ENCODE peak calls at places on chromosomes 6 and 20, in ten cellular contexts. X is activated B cell treated with CpG ODN at 0.5 μM for 24 hours, Z is GM06990, W is lower lobe of right lung, E is astrocyte of the spinal cord, V is MCF 10A, T is nephron progenitor cell, U is AG04450, O is GM23338, B is heart right ventricle. N is an unnamed sample.

GRCh38 chr20:10670521-10671220 is 3.1 kb downstream of the JAG1 start:
- DNase-seq in Z (peak; percentile 55), T (peak; percentile 38), U (no peak), V (no peak), E (peak; percentile 32), W (no peak), X (no peak), B (peak; percentile 46), O (no peak), N (no peak)

GRCh38 chr6:7264041-7264440 is 49.0 kb downstream of the SSR1 start:
- DNase-seq in X (no peak), E (no peak), Z (no peak), B (no peak), T (no peak), W (no peak), U (no peak), O (no peak), V (no peak), N (no peak)

GRCh38 chr6:152435816-152436215 is 201.3 kb downstream of the SYNE1 start:
- DNase-seq in X (no peak), T (no peak), E (no peak), Z (no peak), W (no peak), O (no peak), B (no peak), U (no peak), V (no peak), N (no peak)

GRCh38 chr20:37394543-37395410 is 48.8 kb downstream of the SRC start:
- DNase-seq in O (no peak), B (no peak), Z (no peak), U (no peak), X (no peak), V (peak; percentile 84), W (peak; percentile 40), T (peak; percentile 46), E (no peak), N (no peak)

GRCh38 chr6:54697423-54697822 is 149.1 kb upstream of the FAM83B start:
- DNase-seq in B (no peak), T (no peak), X (no peak), V (peak; percentile 32), O (peak; percentile 48), U (peak; percentile 6), E (no peak), W (no peak), Z (no peak), N (no peak)

GRCh38 chr6:81451787-81452186 is 300.7 kb downstream of the TENT5A start:
- DNase-seq in W (no peak), U (peak; percentile 85), T (no peak), E (peak; percentile 85), X (no peak), B (no peak), V (peak; percentile 84), O (peak; percentile 4), Z (no peak), N (no peak)

GRCh38 chr6:90285611-90286381 is 10.8 kb downstream of the BACH2 start:
- DNase-seq in U (peak; percentile 77), V (peak; percentile 89), Z (peak; percentile 54), E (peak; percentile 94), T (peak; percentile 57), W (peak; percentile 78), O (peak; percentile 78), B (peak; percentile 88), X (no peak), N (peak; percentile 53)

GRCh38 chr6:13677878-13678254 is 33.8 kb downstream of the RANBP9 start:
- DNase-seq in V (no peak), X (no peak), Z (no peak), W (no peak), U (no peak), O (no peak), T (no peak), B (no peak), E (no peak), N (no peak)

GRCh38 chr6:26340066-26340465 is 24.9 kb upstream of the BTN3A2 start:
- DNase-seq in B (no peak), O (no peak), X (no peak), E (no peak), Z (no peak), T (no peak), U (no peak), V (no peak), W (no peak), N (no peak)

DNA sequence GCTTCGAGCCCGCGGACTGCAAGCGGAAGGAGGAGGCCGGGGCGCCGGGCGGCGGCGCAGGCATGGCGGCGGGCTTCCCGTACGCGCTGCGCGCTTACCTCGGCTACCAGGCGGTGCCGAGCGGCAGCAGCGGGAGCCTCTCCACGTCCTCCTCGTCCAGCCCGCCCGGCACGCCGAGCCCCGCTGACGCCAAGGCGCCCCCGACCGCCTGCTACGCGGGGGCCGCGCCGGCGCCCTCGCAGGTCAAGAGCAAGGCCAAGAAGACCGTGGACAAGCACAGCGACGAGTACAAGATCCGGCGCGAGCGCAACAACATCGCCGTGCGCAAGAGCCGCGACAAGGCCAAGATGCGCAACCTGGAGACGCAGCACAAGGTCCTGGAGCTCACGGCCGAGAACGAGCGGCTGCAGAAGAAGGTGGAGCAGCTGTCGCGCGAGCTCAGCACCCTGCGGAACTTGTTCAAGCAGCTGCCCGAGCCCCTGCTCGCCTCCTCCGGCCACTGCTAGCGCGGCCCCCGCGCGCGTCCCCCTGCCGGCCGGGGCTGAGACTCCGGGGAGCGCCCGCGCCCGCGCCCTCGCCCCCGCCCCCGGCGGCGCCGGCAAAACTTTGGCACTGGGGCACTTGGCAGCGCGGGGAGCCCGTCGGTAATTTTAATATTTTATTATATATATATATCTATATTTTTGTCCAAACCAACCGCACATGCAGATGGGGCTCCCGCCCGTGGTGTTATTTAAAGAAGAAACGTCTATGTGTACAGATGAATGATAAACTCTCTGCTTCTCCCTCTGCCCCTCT is 1.1 kb downstream of the CEBPB start:
- DNase-seq in V (peak; percentile 22), T (peak; percentile 75), Z (peak; percentile 81), W (peak; percentile 78), X (peak; percentile 70), E (peak; percentile 56), O (peak; percentile 78), B (no peak), U (no peak), N (peak; percentile 61)
- TF ChIP-seq CTCF in V (no peak), T (no peak), Z (peak; percentile 17), W (peak; percentile 47), X (no peak), E (peak; percentile 14), O (peak; percentile 8), B (peak; percentile 45), U (peak; percentile 21), N (peak; percentile 54)

DNA sequence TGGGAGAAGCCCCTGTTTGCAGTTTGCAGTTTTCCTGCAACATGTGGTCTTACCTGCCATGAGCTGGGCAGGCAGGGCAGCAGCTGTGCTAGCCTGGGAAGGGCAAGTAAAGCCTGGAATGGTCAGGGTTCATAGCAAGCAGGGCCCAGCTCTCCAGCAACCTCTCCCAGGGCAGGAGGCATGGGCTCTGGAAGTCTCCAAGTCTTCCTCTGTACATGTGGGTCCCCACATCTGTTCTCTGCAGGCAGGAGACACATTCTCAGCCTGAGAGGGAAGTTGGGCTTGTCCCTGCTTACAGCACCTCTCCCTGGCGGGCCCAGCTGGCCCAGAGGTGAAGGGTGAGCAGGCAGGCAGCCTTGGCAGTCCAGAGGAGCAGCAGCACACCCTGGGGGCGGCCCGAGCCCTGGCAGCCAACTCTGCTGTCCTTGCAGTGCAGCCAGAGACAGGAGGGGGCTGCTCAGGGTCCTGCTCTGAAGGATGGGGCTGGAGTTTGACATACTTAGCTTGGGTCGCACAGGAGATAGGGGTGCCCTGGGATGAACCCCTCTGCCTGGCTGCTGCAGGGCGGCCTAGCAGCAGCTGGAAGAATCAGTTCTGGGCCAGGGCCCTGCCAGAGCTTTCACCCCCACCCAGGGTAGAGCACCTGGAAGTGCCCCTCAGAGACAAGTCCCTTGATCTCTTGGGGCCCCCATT is 176.0 kb downstream of the MRPL14 start:
- DNase-seq in E (no peak), T (peak; percentile 77), U (no peak), X (no peak), W (peak; percentile 67), O (peak; percentile 86), V (peak; percentile 38), B (peak; percentile 45), Z (peak; percentile 28), N (no peak)
- TF ChIP-seq CTCF in E (peak; percentile 53), T (peak; percentile 62), U (peak; percentile 37), X (no peak), W (peak; percentile 49), O (peak; percentile 96), V (peak; percentile 37), B (peak; percentile 62), Z (peak; percentile 37), N (no peak)

GRCh38 chr6:82740066-82740465 is 325.6 kb downstream of the UBE3D start:
- DNase-seq in Z (no peak), O (no peak), B (no peak), E (no peak), X (no peak), U (no peak), V (no peak), W (no peak), T (no peak), N (no peak)

GRCh38 chr6:82741325-82741995 is 324.2 kb downstream of the UBE3D start:
- DNase-seq in Z (no peak), E (no peak), T (no peak), O (no peak), B (no peak), X (no peak), W (no peak), V (no peak), U (no peak), N (no peak)

GRCh38 chr6:82737965-82738364 is 327.7 kb downstream of the UBE3D start:
- DNase-seq in V (no peak), T (no peak), O (no peak), E (no peak), Z (no peak), X (no peak), U (no peak), W (no peak), B (no peak), N (no peak)

GRCh38 chr6:82739266-82739665 is 326.4 kb downstream of the UBE3D start:
- DNase-seq in O (peak; percentile 7), Z (no peak), V (no peak), U (no peak), B (no peak), W (no peak), X (no peak), T (no peak), E (no peak), N (no peak)

GRCh38 chr6:82738773-82739172 is 326.9 kb downstream of the UBE3D start:
- DNase-seq in B (no peak), E (no peak), W (no peak), T (no peak), O (no peak), U (no peak), X (no peak), V (no peak), Z (no peak), N (no peak)
- TF ChIP-seq CTCF in B (no peak), E (no peak), W (no peak), T (no peak), O (no peak), U (no peak), X (no peak), V (no peak), Z (no peak), N (no peak)

DNA sequence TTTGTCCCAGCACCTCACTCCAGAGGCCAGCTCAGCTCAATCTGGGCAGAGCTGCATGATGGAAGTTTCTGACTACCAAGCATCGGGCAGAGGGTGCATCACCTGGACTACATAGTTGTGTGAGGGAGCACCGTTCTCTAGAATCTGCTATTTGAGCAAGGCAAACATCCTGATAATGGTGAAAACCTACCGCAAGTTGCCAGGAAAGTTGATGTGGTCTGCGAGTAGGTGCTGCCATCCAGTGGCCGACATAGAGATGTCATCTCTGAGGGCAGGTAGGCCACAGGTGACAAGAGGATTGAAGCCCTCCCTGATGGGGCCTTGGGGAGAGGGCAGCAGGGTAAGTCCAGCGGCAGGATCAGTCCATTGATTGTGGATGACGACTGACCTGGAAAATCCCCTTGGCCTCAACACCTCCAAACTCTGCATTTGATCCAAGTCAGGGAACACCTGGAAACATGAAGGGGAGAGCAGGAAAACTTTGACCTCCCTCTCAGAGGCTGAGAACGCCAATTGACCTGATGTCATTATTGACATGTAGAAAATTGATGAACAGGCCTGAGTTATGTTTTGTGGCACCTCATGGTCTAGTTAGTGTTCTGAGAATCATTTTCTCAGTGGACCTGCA is 3.9 kb upstream of the LPA start:
- DNase-seq in Z (peak; percentile 12), X (no peak), E (no peak), V (peak; percentile 53), U (no peak), T (peak; percentile 41), B (no peak), W (no peak), O (peak; percentile 63), N (no peak)
- TF ChIP-seq CTCF in Z (peak; percentile 75), X (no peak), E (no peak), V (peak; percentile 74), U (no peak), T (peak; percentile 45), B (peak; percentile 16), W (peak; percentile 47), O (peak; percentile 82), N (no peak)

N was measured in natural killer cell.